ENCODE peak calls at places on chromosomes 4 and X, in ten cellular contexts. One of them, this sample, is unnamed.

GRCh38 chr4:61336911-61337310 is 136.8 kb downstream of the ADGRL3 start:
- DNase-seq in astrocyte: no peak
- DNase-seq in BJ: no peak
- DNase-seq in stomach: no peak
- DNase-seq in AG09309: no peak
- DNase-seq in fibroblast of pulmonary artery: no peak
- DNase-seq in fibroblast of the aortic adventitia: no peak
- DNase-seq in tibial artery: no peak
- DNase-seq in fibroblast of mammary gland: no peak
- DNase-seq in H1: no peak
- DNase-seq in this sample: no peak

GRCh38 chr4:176840166-176840565 is 47.4 kb upstream of the VEGFC start:
- DNase-seq in fibroblast of pulmonary artery: peak; percentile 43
- DNase-seq in astrocyte: peak; percentile 80
- DNase-seq in AG09309: no peak
- DNase-seq in fibroblast of mammary gland: no peak
- DNase-seq in H1: no peak
- DNase-seq in stomach: no peak
- DNase-seq in fibroblast of the aortic adventitia: peak; percentile 44
- DNase-seq in BJ: no peak
- DNase-seq in tibial artery: no peak
- DNase-seq in this sample: no peak

GRCh38 chrX:46255066-46255465 is 290.2 kb downstream of the ZNF674 start:
- DNase-seq in fibroblast of the aortic adventitia: no peak
- DNase-seq in AG09309: no peak
- DNase-seq in H1: no peak
- DNase-seq in astrocyte: no peak
- DNase-seq in fibroblast of pulmonary artery: no peak
- DNase-seq in fibroblast of mammary gland: peak; percentile 38
- DNase-seq in BJ: no peak
- DNase-seq in stomach: no peak
- DNase-seq in tibial artery: no peak
- DNase-seq in this sample: no peak

GRCh38 chr4:67746797-67747495 is 7.2 kb downstream of the GNRHR start:
- DNase-seq in tibial artery: no peak
- DNase-seq in AG09309: no peak
- DNase-seq in fibroblast of the aortic adventitia: peak; percentile 67
- DNase-seq in fibroblast of pulmonary artery: peak; percentile 56
- DNase-seq in fibroblast of mammary gland: peak; percentile 53
- DNase-seq in BJ: no peak
- DNase-seq in stomach: no peak
- DNase-seq in H1: no peak
- DNase-seq in astrocyte: peak; percentile 48
- DNase-seq in this sample: no peak

GRCh38 chr4:159105063-159105414 is 2.2 kb downstream of the RAPGEF2 start:
- DNase-seq in AG09309: no peak
- DNase-seq in H1: no peak
- DNase-seq in fibroblast of the aortic adventitia: peak; percentile 54
- DNase-seq in BJ: no peak
- DNase-seq in stomach: no peak
- DNase-seq in fibroblast of pulmonary artery: peak; percentile 31
- DNase-seq in fibroblast of mammary gland: peak; percentile 72
- DNase-seq in astrocyte: peak; percentile 68
- DNase-seq in tibial artery: no peak
- DNase-seq in this sample: no peak

GRCh38 chr4:185997287-185997686 is 71.7 kb upstream of the TLR3 start:
- DNase-seq in fibroblast of mammary gland: no peak
- DNase-seq in tibial artery: peak; percentile 89
- DNase-seq in fibroblast of pulmonary artery: no peak
- DNase-seq in stomach: no peak
- DNase-seq in AG09309: no peak
- DNase-seq in H1: peak; percentile 29
- DNase-seq in astrocyte: no peak
- DNase-seq in BJ: no peak
- DNase-seq in fibroblast of the aortic adventitia: no peak
- DNase-seq in this sample: no peak

GRCh38 chr4:67036791-67037190 is 508.5 kb downstream of the CENPC start:
- DNase-seq in fibroblast of the aortic adventitia: no peak
- DNase-seq in H1: no peak
- DNase-seq in BJ: no peak
- DNase-seq in astrocyte: no peak
- DNase-seq in AG09309: no peak
- DNase-seq in fibroblast of mammary gland: no peak
- DNase-seq in tibial artery: no peak
- DNase-seq in stomach: no peak
- DNase-seq in fibroblast of pulmonary artery: no peak
- DNase-seq in this sample: no peak

GRCh38 chrX:2514131-2514530 is 13.4 kb upstream of the DHRSX start:
- DNase-seq in stomach: no peak
- DNase-seq in BJ: no peak
- DNase-seq in tibial artery: no peak
- DNase-seq in AG09309: no peak
- DNase-seq in fibroblast of mammary gland: no peak
- DNase-seq in fibroblast of the aortic adventitia: no peak
- DNase-seq in fibroblast of pulmonary artery: no peak
- DNase-seq in astrocyte: no peak
- DNase-seq in H1: no peak
- DNase-seq in this sample: no peak

GRCh38 chrX:114582264-114582632 is 1.6 kb upstream of the HTR2C start:
- DNase-seq in astrocyte: no peak
- DNase-seq in stomach: no peak
- DNase-seq in tibial artery: no peak
- DNase-seq in AG09309: no peak
- DNase-seq in BJ: no peak
- DNase-seq in fibroblast of mammary gland: no peak
- DNase-seq in H1: no peak
- DNase-seq in fibroblast of the aortic adventitia: no peak
- DNase-seq in fibroblast of pulmonary artery: no peak
- DNase-seq in this sample: no peak

GRCh38 chr4:168337550-168337940 is 19.0 kb upstream of the DDX60 start:
- DNase-seq in astrocyte: peak; percentile 43
- DNase-seq in H1: no peak
- DNase-seq in BJ: no peak
- DNase-seq in fibroblast of mammary gland: no peak
- DNase-seq in tibial artery: no peak
- DNase-seq in fibroblast of pulmonary artery: peak; percentile 38
- DNase-seq in fibroblast of the aortic adventitia: peak; percentile 18
- DNase-seq in stomach: no peak
- DNase-seq in AG09309: no peak
- DNase-seq in this sample: no peak

GRCh38 chr4:174713181-174713580 is 115.9 kb downstream of the GLRA3 start:
- DNase-seq in AG09309: no peak
- DNase-seq in H1: no peak
- DNase-seq in fibroblast of the aortic adventitia: no peak
- DNase-seq in tibial artery: no peak
- DNase-seq in fibroblast of mammary gland: no peak
- DNase-seq in BJ: no peak
- DNase-seq in stomach: no peak
- DNase-seq in astrocyte: no peak
- DNase-seq in fibroblast of pulmonary artery: no peak
- DNase-seq in this sample: no peak
- H3K4me3 ChIP-seq in AG09309: no peak overlapping the region
- H3K4me3 ChIP-seq in H1: no peak overlapping the region
- H3K4me3 ChIP-seq in fibroblast of the aortic adventitia: no peak overlapping the region
- H3K4me3 ChIP-seq in tibial artery: no peak overlapping the region
- H3K4me3 ChIP-seq in fibroblast of mammary gland: no peak overlapping the region
- H3K4me3 ChIP-seq in BJ: no peak overlapping the region
- H3K4me3 ChIP-seq in stomach: no peak overlapping the region
- H3K4me3 ChIP-seq in astrocyte: no peak overlapping the region
- H3K4me3 ChIP-seq in fibroblast of pulmonary artery: no peak overlapping the region
- H3K4me3 ChIP-seq in this sample: no peak overlapping the region

GRCh38 chr4:154416183-154416543 is 75.4 kb downstream of the DCHS2 start:
- DNase-seq in fibroblast of mammary gland: no peak
- DNase-seq in fibroblast of pulmonary artery: no peak
- DNase-seq in fibroblast of the aortic adventitia: no peak
- DNase-seq in astrocyte: no peak
- DNase-seq in H1: peak; percentile 69
- DNase-seq in tibial artery: no peak
- DNase-seq in stomach: no peak
- DNase-seq in BJ: no peak
- DNase-seq in AG09309: no peak
- DNase-seq in this sample: no peak
- TF ChIP-seq CTCF in fibroblast of mammary gland: no peak
- TF ChIP-seq CTCF in fibroblast of pulmonary artery: no peak
- TF ChIP-seq CTCF in fibroblast of the aortic adventitia: no peak
- TF ChIP-seq CTCF in astrocyte: no peak
- TF ChIP-seq CTCF in H1: peak; percentile 35
- TF ChIP-seq CTCF in tibial artery: no peak
- TF ChIP-seq CTCF in stomach: no peak
- TF ChIP-seq CTCF in BJ: no peak
- TF ChIP-seq CTCF in AG09309: no peak
- TF ChIP-seq CTCF in this sample: peak; percentile 33

GRCh38 chr4:7333024-7333780 is 101.5 kb downstream of the PSAPL1 start:
- DNase-seq in H1: no peak
- DNase-seq in fibroblast of the aortic adventitia: no peak
- DNase-seq in tibial artery: peak; percentile 46
- DNase-seq in AG09309: no peak
- DNase-seq in fibroblast of mammary gland: no peak
- DNase-seq in astrocyte: no peak
- DNase-seq in BJ: no peak
- DNase-seq in fibroblast of pulmonary artery: no peak
- DNase-seq in stomach: no peak
- DNase-seq in this sample: no peak

GRCh38 chr4:7330811-7331681 is 103.7 kb downstream of the PSAPL1 start:
- DNase-seq in tibial artery: peak; percentile 60
- DNase-seq in fibroblast of mammary gland: no peak
- DNase-seq in BJ: no peak
- DNase-seq in H1: no peak
- DNase-seq in AG09309: no peak
- DNase-seq in stomach: no peak
- DNase-seq in fibroblast of pulmonary artery: no peak
- DNase-seq in astrocyte: no peak
- DNase-seq in fibroblast of the aortic adventitia: no peak
- DNase-seq in this sample: no peak

GRCh38 chr4:7333801-7334421 is 100.8 kb downstream of the PSAPL1 start:
- DNase-seq in H1: no peak
- DNase-seq in fibroblast of the aortic adventitia: no peak
- DNase-seq in stomach: no peak
- DNase-seq in fibroblast of pulmonary artery: no peak
- DNase-seq in fibroblast of mammary gland: no peak
- DNase-seq in astrocyte: no peak
- DNase-seq in BJ: no peak
- DNase-seq in AG09309: no peak
- DNase-seq in tibial artery: peak; percentile 64
- DNase-seq in this sample: no peak

GRCh38 chr4:7331682-7332000 is 103.1 kb downstream of the PSAPL1 start:
- DNase-seq in BJ: no peak
- DNase-seq in AG09309: no peak
- DNase-seq in fibroblast of pulmonary artery: no peak
- DNase-seq in fibroblast of mammary gland: no peak
- DNase-seq in tibial artery: no peak
- DNase-seq in stomach: no peak
- DNase-seq in astrocyte: no peak
- DNase-seq in H1: no peak
- DNase-seq in fibroblast of the aortic adventitia: no peak
- DNase-seq in this sample: no peak

GRCh38 chr4:7332216-7333023 is 102.3 kb downstream of the PSAPL1 start:
- DNase-seq in fibroblast of the aortic adventitia: peak; percentile 35
- DNase-seq in tibial artery: peak; percentile 65
- DNase-seq in astrocyte: peak; percentile 87
- DNase-seq in stomach: no peak
- DNase-seq in fibroblast of mammary gland: peak; percentile 49
- DNase-seq in H1: no peak
- DNase-seq in AG09309: peak; percentile 42
- DNase-seq in fibroblast of pulmonary artery: peak; percentile 54
- DNase-seq in BJ: no peak
- DNase-seq in this sample: no peak
- H3K4me3 ChIP-seq in fibroblast of the aortic adventitia: no peak overlapping the region
- H3K4me3 ChIP-seq in tibial artery: no peak overlapping the region
- H3K4me3 ChIP-seq in astrocyte: no peak overlapping the region
- H3K4me3 ChIP-seq in stomach: no peak overlapping the region
- H3K4me3 ChIP-seq in fibroblast of mammary gland: no peak overlapping the region
- H3K4me3 ChIP-seq in H1: no peak overlapping the region
- H3K4me3 ChIP-seq in AG09309: no peak overlapping the region
- H3K4me3 ChIP-seq in fibroblast of pulmonary artery: no peak overlapping the region
- H3K4me3 ChIP-seq in BJ: no peak overlapping the region
- H3K4me3 ChIP-seq in this sample: no peak overlapping the region

GRCh38 chrX:38656350-38656915 is 95.1 kb downstream of the TSPAN7 start:
- DNase-seq in astrocyte: no peak
- DNase-seq in stomach: no peak
- DNase-seq in fibroblast of mammary gland: no peak
- DNase-seq in H1: no peak
- DNase-seq in fibroblast of the aortic adventitia: no peak
- DNase-seq in BJ: no peak
- DNase-seq in fibroblast of pulmonary artery: no peak
- DNase-seq in AG09309: no peak
- DNase-seq in tibial artery: no peak
- DNase-seq in this sample: no peak
- TF ChIP-seq CTCF in astrocyte: no peak
- TF ChIP-seq CTCF in stomach: no peak
- TF ChIP-seq CTCF in fibroblast of mammary gland: no peak
- TF ChIP-seq CTCF in H1: no peak
- TF ChIP-seq CTCF in fibroblast of the aortic adventitia: no peak
- TF ChIP-seq CTCF in BJ: no peak
- TF ChIP-seq CTCF in fibroblast of pulmonary artery: no peak
- TF ChIP-seq CTCF in AG09309: no peak
- TF ChIP-seq CTCF in tibial artery: no peak
- TF ChIP-seq CTCF in this sample: no peak

GRCh38 chrX:12673487-12673886 is 117.7 kb upstream of the PRPS2 start:
- DNase-seq in fibroblast of the aortic adventitia: no peak
- DNase-seq in BJ: no peak
- DNase-seq in stomach: no peak
- DNase-seq in H1: no peak
- DNase-seq in fibroblast of mammary gland: no peak
- DNase-seq in fibroblast of pulmonary artery: no peak
- DNase-seq in astrocyte: no peak
- DNase-seq in AG09309: no peak
- DNase-seq in tibial artery: no peak
- DNase-seq in this sample: no peak
- H3K4me3 ChIP-seq in fibroblast of the aortic adventitia: no peak overlapping the region
- H3K4me3 ChIP-seq in BJ: no peak overlapping the region
- H3K4me3 ChIP-seq in stomach: no peak overlapping the region
- H3K4me3 ChIP-seq in H1: no peak overlapping the region
- H3K4me3 ChIP-seq in fibroblast of mammary gland: no peak overlapping the region
- H3K4me3 ChIP-seq in fibroblast of pulmonary artery: no peak overlapping the region
- H3K4me3 ChIP-seq in astrocyte: no peak overlapping the region
- H3K4me3 ChIP-seq in AG09309: no peak overlapping the region
- H3K4me3 ChIP-seq in tibial artery: no peak overlapping the region
- H3K4me3 ChIP-seq in this sample: no peak overlapping the region

GRCh38 chrX:69630147-69630546 is 14.2 kb downstream of the EDA start:
- DNase-seq in fibroblast of mammary gland: no peak
- DNase-seq in fibroblast of the aortic adventitia: no peak
- DNase-seq in tibial artery: no peak
- DNase-seq in stomach: no peak
- DNase-seq in H1: no peak
- DNase-seq in BJ: no peak
- DNase-seq in astrocyte: no peak
- DNase-seq in fibroblast of pulmonary artery: no peak
- DNase-seq in AG09309: no peak
- DNase-seq in this sample: no peak
- TF ChIP-seq CTCF in fibroblast of mammary gland: no peak
- TF ChIP-seq CTCF in fibroblast of the aortic adventitia: no peak
- TF ChIP-seq CTCF in tibial artery: no peak
- TF ChIP-seq CTCF in stomach: no peak
- TF ChIP-seq CTCF in H1: no peak
- TF ChIP-seq CTCF in BJ: no peak
- TF ChIP-seq CTCF in astrocyte: no peak
- TF ChIP-seq CTCF in fibroblast of pulmonary artery: no peak
- TF ChIP-seq CTCF in AG09309: no peak
- TF ChIP-seq CTCF in this sample: no peak

GRCh38 chr4:57153207-57153606 is 43.0 kb upstream of the IGFBP7 start:
- DNase-seq in AG09309: no peak
- DNase-seq in astrocyte: no peak
- DNase-seq in H1: no peak
- DNase-seq in BJ: no peak
- DNase-seq in tibial artery: no peak
- DNase-seq in fibroblast of pulmonary artery: no peak
- DNase-seq in fibroblast of mammary gland: no peak
- DNase-seq in stomach: no peak
- DNase-seq in fibroblast of the aortic adventitia: no peak
- DNase-seq in this sample: no peak
- H3K4me3 ChIP-seq in AG09309: no peak overlapping the region
- H3K4me3 ChIP-seq in astrocyte: no peak overlapping the region
- H3K4me3 ChIP-seq in H1: no peak overlapping the region
- H3K4me3 ChIP-seq in BJ: no peak overlapping the region
- H3K4me3 ChIP-seq in tibial artery: no peak overlapping the region
- H3K4me3 ChIP-seq in fibroblast of pulmonary artery: no peak overlapping the region
- H3K4me3 ChIP-seq in fibroblast of mammary gland: no peak overlapping the region
- H3K4me3 ChIP-seq in stomach: no peak overlapping the region
- H3K4me3 ChIP-seq in fibroblast of the aortic adventitia: no peak overlapping the region
- H3K4me3 ChIP-seq in this sample: no peak overlapping the region